ENCODE peak calls at places on chromosomes 1 and 21, in six cellular contexts. One of them, this sample, is unnamed.

GRCh38 chr1:227785812-227786608 is 29.5 kb upstream of the PRSS38 start:
- DNase-seq in esophagus muscularis mucosa: no peak
- DNase-seq in tibial nerve: peak
- DNase-seq in GM12891: peak
- DNase-seq in stomach: peak
- DNase-seq in endothelial cell of umbilical vein: no peak
- DNase-seq in this sample: peak

GRCh38 chr1:32255072-32256071 is 4.3 kb downstream of the LCK start:
- DNase-seq in stomach: no peak
- DNase-seq in GM12891: no peak
- DNase-seq in esophagus muscularis mucosa: no peak
- DNase-seq in endothelial cell of umbilical vein: no peak
- DNase-seq in tibial nerve: no peak
- DNase-seq in this sample: no peak

GRCh38 chr21:42997053-42997452 is 22.7 kb downstream of the PKNOX1 start:
- DNase-seq in esophagus muscularis mucosa: no peak
- DNase-seq in GM12891: no peak
- DNase-seq in endothelial cell of umbilical vein: no peak
- DNase-seq in stomach: no peak
- DNase-seq in tibial nerve: no peak
- DNase-seq in this sample: peak

GRCh38 chr21:44306926-44307687 is 7.3 kb downstream of the PFKL start:
- DNase-seq in endothelial cell of umbilical vein: no peak
- DNase-seq in tibial nerve: no peak
- DNase-seq in GM12891: no peak
- DNase-seq in stomach: no peak
- DNase-seq in esophagus muscularis mucosa: no peak
- DNase-seq in this sample: no peak

GRCh38 chr1:196660912-196661311 is 9.1 kb downstream of the CFH start:
- DNase-seq in tibial nerve: no peak
- DNase-seq in endothelial cell of umbilical vein: peak
- DNase-seq in esophagus muscularis mucosa: no peak
- DNase-seq in GM12891: no peak
- DNase-seq in stomach: no peak
- DNase-seq in this sample: no peak

GRCh38 chr21:37153935-37154350 is 80.9 kb downstream of the TTC3 start:
- DNase-seq in stomach: peak
- DNase-seq in tibial nerve: no peak
- DNase-seq in esophagus muscularis mucosa: no peak
- DNase-seq in endothelial cell of umbilical vein: peak
- DNase-seq in GM12891: no peak
- DNase-seq in this sample: no peak

GRCh38 chr21:45108808-45109800 is 34.7 kb downstream of the ADARB1 start:
- DNase-seq in tibial nerve: no peak
- DNase-seq in GM12891: no peak
- DNase-seq in esophagus muscularis mucosa: no peak
- DNase-seq in stomach: no peak
- DNase-seq in endothelial cell of umbilical vein: peak
- DNase-seq in this sample: no peak

GRCh38 chr1:183807549-183808168 is 2.7 kb downstream of the RGL1 start:
- DNase-seq in endothelial cell of umbilical vein: no peak
- DNase-seq in stomach: no peak
- DNase-seq in esophagus muscularis mucosa: no peak
- DNase-seq in tibial nerve: no peak
- DNase-seq in GM12891: no peak
- DNase-seq in this sample: no peak

GRCh38 chr1:7991504-7992440 is 30.3 kb downstream of the PARK7 start:
- DNase-seq in GM12891: no peak
- DNase-seq in esophagus muscularis mucosa: no peak
- DNase-seq in endothelial cell of umbilical vein: no peak
- DNase-seq in tibial nerve: no peak
- DNase-seq in stomach: no peak
- DNase-seq in this sample: no peak

GRCh38 chr21:32674038-32674437 is 53.8 kb downstream of the SYNJ1 start:
- DNase-seq in esophagus muscularis mucosa: no peak
- DNase-seq in endothelial cell of umbilical vein: no peak
- DNase-seq in GM12891: no peak
- DNase-seq in tibial nerve: no peak
- DNase-seq in stomach: no peak
- DNase-seq in this sample: no peak

DNA sequence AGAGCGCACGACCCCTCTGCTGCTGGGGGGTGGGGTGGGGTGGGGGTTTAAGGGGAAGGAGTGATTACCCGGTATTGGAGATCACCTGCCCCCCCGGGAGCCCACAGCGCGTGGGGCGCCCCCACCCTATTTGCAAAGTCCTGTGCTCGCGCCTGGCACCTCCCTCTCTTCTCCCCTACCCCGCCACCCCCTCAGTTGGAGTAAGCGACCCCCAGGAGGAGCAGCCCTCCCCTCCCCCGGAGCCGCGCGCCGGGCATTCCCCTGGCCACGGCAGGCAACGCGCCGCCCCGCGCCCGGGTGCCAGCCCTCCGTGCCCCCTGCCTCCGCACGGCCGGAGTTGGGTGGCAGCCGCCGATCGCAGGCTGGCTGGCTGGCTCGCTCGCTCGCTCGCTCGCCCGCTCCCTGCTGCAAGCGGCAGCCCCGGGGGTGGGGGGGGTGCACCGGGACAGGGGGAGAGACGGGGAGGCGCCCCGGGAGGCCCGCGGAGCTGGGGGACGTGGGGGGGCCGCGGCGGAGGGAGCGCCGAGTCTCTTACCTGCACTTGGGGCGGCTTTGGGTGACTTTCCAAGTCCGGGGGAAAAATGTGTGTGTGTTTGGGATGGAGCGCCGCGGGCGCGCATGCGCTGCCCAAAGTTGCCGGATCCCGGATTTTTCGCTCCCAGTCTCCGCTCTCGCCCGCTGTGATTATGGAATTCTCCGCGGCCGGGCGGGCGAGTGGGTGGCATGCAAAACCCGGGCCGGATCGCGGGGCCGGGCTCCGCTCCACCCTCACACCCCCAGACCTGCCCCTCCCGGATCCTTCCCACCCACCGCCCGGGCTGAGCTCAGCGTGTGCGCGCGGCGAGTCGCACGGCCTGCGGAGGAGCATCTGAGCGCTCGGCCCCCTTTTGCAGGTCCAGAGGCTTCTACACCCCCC is at the start of gene CASZ1:
- DNase-seq in tibial nerve: peak
- DNase-seq in esophagus muscularis mucosa: no peak
- DNase-seq in GM12891: no peak
- DNase-seq in endothelial cell of umbilical vein: peak
- DNase-seq in stomach: peak
- DNase-seq in this sample: peak
- TF ChIP-seq POLR2A in tibial nerve: no peak
- TF ChIP-seq POLR2A in esophagus muscularis mucosa: peak
- TF ChIP-seq POLR2A in GM12891: no peak
- TF ChIP-seq POLR2A in endothelial cell of umbilical vein: no peak
- TF ChIP-seq POLR2A in stomach: peak
- TF ChIP-seq POLR2A in this sample: no peak

GRCh38 chr1:235128453-235129328 is at the start of gene TOMM20:
- DNase-seq in esophagus muscularis mucosa: peak
- DNase-seq in GM12891: peak
- DNase-seq in tibial nerve: peak
- DNase-seq in stomach: peak
- DNase-seq in endothelial cell of umbilical vein: peak
- DNase-seq in this sample: peak
- TF ChIP-seq POLR2A in esophagus muscularis mucosa: peak
- TF ChIP-seq POLR2A in GM12891: peak
- TF ChIP-seq POLR2A in tibial nerve: peak
- TF ChIP-seq POLR2A in stomach: no peak
- TF ChIP-seq POLR2A in endothelial cell of umbilical vein: peak
- TF ChIP-seq POLR2A in this sample: no peak

GRCh38 chr1:232140419-232141166 is 489.3 kb downstream of the SIPA1L2 start:
- DNase-seq in stomach: no peak
- DNase-seq in GM12891: no peak
- DNase-seq in endothelial cell of umbilical vein: no peak
- DNase-seq in esophagus muscularis mucosa: no peak
- DNase-seq in tibial nerve: no peak
- DNase-seq in this sample: no peak

GRCh38 chr1:232144696-232145230 is 485.2 kb downstream of the SIPA1L2 start:
- DNase-seq in esophagus muscularis mucosa: no peak
- DNase-seq in stomach: no peak
- DNase-seq in tibial nerve: no peak
- DNase-seq in GM12891: no peak
- DNase-seq in endothelial cell of umbilical vein: no peak
- DNase-seq in this sample: no peak

GRCh38 chr1:232145768-232146167 is 484.2 kb downstream of the SIPA1L2 start:
- DNase-seq in GM12891: no peak
- DNase-seq in esophagus muscularis mucosa: no peak
- DNase-seq in tibial nerve: no peak
- DNase-seq in stomach: no peak
- DNase-seq in endothelial cell of umbilical vein: no peak
- DNase-seq in this sample: no peak

GRCh38 chr1:232142403-232143314 is 487.3 kb downstream of the SIPA1L2 start:
- DNase-seq in stomach: no peak
- DNase-seq in GM12891: no peak
- DNase-seq in endothelial cell of umbilical vein: peak
- DNase-seq in esophagus muscularis mucosa: peak
- DNase-seq in tibial nerve: peak
- DNase-seq in this sample: no peak

DNA sequence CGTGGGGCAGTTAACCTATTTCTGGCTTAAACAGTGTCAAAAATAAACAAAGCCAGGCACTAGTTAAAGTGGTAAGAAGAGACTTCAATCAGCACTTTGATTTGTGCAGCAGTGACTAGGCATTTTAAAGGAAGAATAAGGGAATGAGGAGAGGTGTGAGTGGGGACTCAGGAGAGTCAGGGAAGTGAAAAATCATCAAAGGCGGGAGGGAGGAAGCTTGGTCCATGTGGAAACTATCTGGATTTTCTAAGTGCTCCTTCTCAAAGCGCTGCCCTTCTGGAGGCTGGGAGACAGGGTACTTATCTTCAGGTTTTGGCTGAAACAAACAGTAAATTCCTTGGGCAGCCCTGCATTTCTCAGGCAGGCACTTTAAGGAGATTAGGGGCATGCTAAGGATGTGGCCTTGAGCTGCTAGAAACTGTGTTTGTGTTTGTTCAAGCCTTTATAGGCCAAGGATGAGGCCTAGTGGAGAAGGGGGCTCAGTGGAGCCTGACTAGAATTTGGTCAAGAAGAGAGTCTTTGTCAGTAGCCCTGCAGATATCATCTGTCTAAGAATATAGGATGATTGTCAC is 486.5 kb downstream of the SIPA1L2 start:
- DNase-seq in tibial nerve: no peak
- DNase-seq in GM12891: no peak
- DNase-seq in endothelial cell of umbilical vein: no peak
- DNase-seq in stomach: no peak
- DNase-seq in esophagus muscularis mucosa: no peak
- DNase-seq in this sample: no peak
- TF ChIP-seq POLR2A in tibial nerve: no peak
- TF ChIP-seq POLR2A in GM12891: no peak
- TF ChIP-seq POLR2A in endothelial cell of umbilical vein: no peak
- TF ChIP-seq POLR2A in stomach: no peak
- TF ChIP-seq POLR2A in esophagus muscularis mucosa: no peak
- TF ChIP-seq POLR2A in this sample: no peak

DNA sequence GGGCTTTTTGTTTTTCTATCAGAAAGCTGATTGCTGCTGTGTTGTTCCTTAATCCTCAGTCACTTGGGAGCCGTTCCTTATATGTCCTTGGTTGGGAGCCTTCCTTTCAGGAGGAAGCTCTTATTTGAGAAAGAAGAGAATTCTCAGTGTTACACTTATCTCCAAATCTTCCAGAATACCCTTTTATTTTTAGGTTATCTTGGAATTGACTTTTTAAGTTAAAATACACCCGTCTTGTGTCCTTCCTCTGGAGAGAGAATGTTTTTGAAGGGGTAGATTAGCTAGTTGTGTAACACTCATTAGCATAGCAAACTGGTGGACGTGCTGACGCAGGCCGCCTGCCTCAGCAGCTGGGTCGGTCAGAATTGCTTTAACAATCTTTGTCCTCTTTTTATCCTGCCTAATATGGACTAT is 42.1 kb downstream of the LRRC8B start:
- DNase-seq in tibial nerve: peak
- DNase-seq in stomach: no peak
- DNase-seq in GM12891: no peak
- DNase-seq in esophagus muscularis mucosa: no peak
- DNase-seq in endothelial cell of umbilical vein: no peak
- DNase-seq in this sample: no peak
- TF ChIP-seq POLR2A in tibial nerve: peak
- TF ChIP-seq POLR2A in stomach: no peak
- TF ChIP-seq POLR2A in GM12891: no peak
- TF ChIP-seq POLR2A in esophagus muscularis mucosa: no peak
- TF ChIP-seq POLR2A in endothelial cell of umbilical vein: no peak
- TF ChIP-seq POLR2A in this sample: no peak

GRCh38 chr1:235326719-235327558 is 1.0 kb downstream of the ARID4B start:
- DNase-seq in tibial nerve: no peak
- DNase-seq in stomach: peak
- DNase-seq in GM12891: peak
- DNase-seq in endothelial cell of umbilical vein: peak
- DNase-seq in esophagus muscularis mucosa: no peak
- DNase-seq in this sample: peak

GRCh38 chr1:235329139-235329808 is 904 bp downstream of the GGPS1 start:
- DNase-seq in tibial nerve: no peak
- DNase-seq in esophagus muscularis mucosa: no peak
- DNase-seq in GM12891: no peak
- DNase-seq in stomach: peak
- DNase-seq in endothelial cell of umbilical vein: no peak
- DNase-seq in this sample: peak

GRCh38 chr1:235328271-235329138 is at the start of gene GGPS1:
- DNase-seq in esophagus muscularis mucosa: peak
- DNase-seq in GM12891: peak
- DNase-seq in stomach: peak
- DNase-seq in tibial nerve: peak
- DNase-seq in endothelial cell of umbilical vein: peak
- DNase-seq in this sample: peak

GRCh38 chr1:235325854-235326253 is 2.1 kb downstream of the ARID4B start:
- DNase-seq in GM12891: no peak
- DNase-seq in endothelial cell of umbilical vein: no peak
- DNase-seq in esophagus muscularis mucosa: no peak
- DNase-seq in stomach: no peak
- DNase-seq in tibial nerve: no peak
- DNase-seq in this sample: no peak

DNA sequence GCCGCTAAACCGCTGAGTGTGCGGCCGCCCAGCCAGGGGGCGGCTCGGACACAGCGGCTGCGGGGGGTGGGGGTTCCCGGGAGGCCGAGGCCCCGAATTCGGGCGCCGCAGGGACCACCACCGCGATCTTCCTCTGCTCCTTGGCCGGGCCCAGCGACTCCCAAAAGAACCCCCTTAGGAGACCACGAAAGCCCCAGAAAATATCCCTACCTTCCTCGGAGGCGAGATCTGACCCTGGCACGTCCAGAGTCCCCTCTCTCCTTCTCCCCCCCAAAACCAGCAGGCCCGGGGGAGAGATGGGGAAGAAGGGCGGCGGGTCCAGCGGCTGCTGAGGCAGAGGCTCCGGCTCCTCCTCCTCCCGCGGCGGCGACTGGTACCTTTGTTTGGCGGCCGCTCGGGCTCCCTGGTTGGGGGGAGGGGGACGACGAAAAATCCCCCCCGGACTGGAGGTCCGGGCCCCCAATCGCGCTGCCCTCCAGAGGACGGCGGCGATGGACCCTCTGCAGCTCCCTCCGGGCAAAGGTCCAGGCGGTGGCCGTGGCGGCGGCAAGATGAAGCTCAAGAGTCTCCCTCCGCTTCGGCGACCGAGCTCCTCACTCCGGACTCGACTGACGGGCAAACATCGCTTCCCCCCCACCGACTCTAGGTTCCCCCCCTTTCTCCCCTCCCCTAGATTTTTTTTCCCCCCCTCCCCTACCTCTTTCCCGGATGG is at the start of gene ARID4B:
- DNase-seq in esophagus muscularis mucosa: no peak
- DNase-seq in stomach: peak
- DNase-seq in endothelial cell of umbilical vein: no peak
- DNase-seq in tibial nerve: peak
- DNase-seq in GM12891: peak
- DNase-seq in this sample: no peak
- TF ChIP-seq POLR2A in esophagus muscularis mucosa: peak
- TF ChIP-seq POLR2A in stomach: peak
- TF ChIP-seq POLR2A in endothelial cell of umbilical vein: peak
- TF ChIP-seq POLR2A in tibial nerve: peak
- TF ChIP-seq POLR2A in GM12891: no peak
- TF ChIP-seq POLR2A in this sample: no peak

This sample was measured in lower leg skin.